ENCODE peak calls at places on chromosomes 13 and 19, in eight cellular contexts. A, V, W, Q, X, J, L and Y are unnamed samples.

GRCh38 chr19:4867534-4868285 is at the start of gene PLIN3:
- DNase-seq in W (peak), X (peak), J (peak), V (peak), Q (peak), A (peak), L (peak), Y (peak)

GRCh38 chr19:45186509-45187334 is 8.1 kb downstream of the BLOC1S3 start:
- DNase-seq in X (no peak), J (no peak), W (no peak), Q (no peak), A (no peak), V (no peak), L (no peak), Y (no peak)

GRCh38 chr19:41939861-41940442 is 11.7 kb upstream of the ERFL start:
- DNase-seq in X (no peak), J (no peak), A (no peak), V (no peak), Q (no peak), W (no peak), L (no peak), Y (peak)

GRCh38 chr13:41925014-41925413 is 35.9 kb downstream of the VWA8 start:
- DNase-seq in J (no peak), A (no peak), L (no peak), Q (no peak), W (no peak), V (no peak), X (no peak), Y (no peak)

GRCh38 chr19:2537544-2537943 is 61.6 kb downstream of the GADD45B start:
- DNase-seq in V (no peak), W (no peak), L (no peak), J (no peak), A (no peak), X (no peak), Q (no peak), Y (no peak)

GRCh38 chr13:37143901-37144300 is 38.4 kb upstream of the CSNK1A1L start:
- DNase-seq in Q (no peak), J (no peak), X (no peak), A (no peak), L (no peak), V (no peak), W (no peak), Y (no peak)

GRCh38 chr19:41309225-41310030 is 544 bp upstream of the CCDC97 start:
- DNase-seq in Q (no peak), L (no peak), W (no peak), A (no peak), V (no peak), X (no peak), J (no peak), Y (no peak)

GRCh38 chr13:69999875-70000274 is 107.8 kb upstream of the ATXN8OS start:
- DNase-seq in J (no peak), A (no peak), L (no peak), V (no peak), W (no peak), Q (no peak), X (no peak), Y (no peak)

GRCh38 chr19:1905071-1905862 is at the start of the genes ADAT3 and SCAMP4:
- DNase-seq in Q (peak), X (peak), J (peak), A (peak), W (peak), V (peak), L (peak), Y (peak)

GRCh38 chr19:2045501-2046045 is 5.5 kb downstream of the MKNK2 start:
- DNase-seq in Q (no peak), J (no peak), A (no peak), L (no peak), X (no peak), V (no peak), W (no peak), Y (no peak)

GRCh38 chr13:23871616-23872220 is 17.5 kb downstream of the MIPEP start:
- DNase-seq in Q (no peak), J (no peak), W (no peak), A (no peak), V (no peak), L (no peak), X (no peak), Y (no peak)

GRCh38 chr13:73832203-73832602 is 302.0 kb downstream of the KLF12 start:
- DNase-seq in A (no peak), W (no peak), X (no peak), V (no peak), Q (no peak), J (no peak), L (no peak), Y (no peak)

GRCh38 chr13:100828226-100828625 is 153.6 kb upstream of the TMTC4 start:
- DNase-seq in X (no peak), A (no peak), W (peak), Q (no peak), L (no peak), J (no peak), V (no peak), Y (no peak)

GRCh38 chr13:102965802-102966201 is 100.4 kb downstream of the SLC10A2 start:
- DNase-seq in A (no peak), X (no peak), Q (no peak), L (no peak), J (no peak), V (no peak), W (no peak), Y (no peak)

GRCh38 chr19:11420429-11420893 is 1.3 kb upstream of the RGL3 start:
- DNase-seq in A (no peak), J (no peak), X (no peak), W (peak), Q (no peak), L (no peak), V (no peak), Y (no peak)

GRCh38 chr19:4594199-4594598 is 34.7 kb upstream of the SEMA6B start:
- DNase-seq in J (no peak), L (no peak), V (no peak), X (no peak), Q (no peak), A (no peak), W (no peak), Y (no peak)

GRCh38 chr19:53536223-53536543 is 1.8 kb upstream of the ZNF331 start:
- DNase-seq in J (no peak), X (no peak), V (no peak), Q (no peak), L (no peak), W (no peak), A (no peak), Y (no peak)

GRCh38 chr13:104043184-104043583 is 977.0 kb upstream of the SLC10A2 start:
- DNase-seq in J (no peak), V (no peak), X (no peak), W (no peak), Q (no peak), A (no peak), L (no peak), Y (no peak)